ENCODE peak calls at places on chromosomes 6 and 20, in six cellular contexts. N, Q, K, Y, L and F are unnamed samples. For H3K4me1 and H3K27me3, the result is how much of the 10 kb centered on the place peaks cover.

GRCh38 chr20:44215125-44215524 is 4.6 kb upstream of the OSER1 start:
- DNase-seq in N (peak), K (peak), Q (peak), L (peak), Y (peak), F (peak)

GRCh38 chr6:50120300-50120699 is 70.6 kb upstream of the DEFB112 start:
- DNase-seq in Y (no peak), N (no peak), Q (no peak), K (no peak), L (no peak), F (no peak)

GRCh38 chr20:47125553-47126373 is 230.7 kb downstream of the ZMYND8 start:
- DNase-seq in L (no peak), K (no peak), Y (no peak), N (peak), Q (peak), F (no peak)

GRCh38 chr20:10671850-10672578 is 1.8 kb downstream of the JAG1 start:
- DNase-seq in L (peak), Q (peak), Y (peak), N (peak), K (peak), F (peak)

GRCh38 chr6:68638225-68638900 is 3.3 kb downstream of the ADGRB3 start:
- DNase-seq in Y (peak), K (no peak), N (peak), Q (peak), L (no peak), F (peak)

GRCh38 chr6:138257638-138258040 is 39.3 kb upstream of the PBOV1 start:
- DNase-seq in K (no peak), N (no peak), L (no peak), Y (no peak), Q (no peak), F (no peak)

GRCh38 chr20:31472395-31473330 is 2.3 kb downstream of the DEFB124 start:
- DNase-seq in Y (no peak), N (no peak), Q (peak), L (no peak), K (no peak), F (peak)

GRCh38 chr6:12343440-12344162 is 53.4 kb downstream of the EDN1 start:
- DNase-seq in N (no peak), Q (peak), L (no peak), K (no peak), Y (peak), F (no peak)

GRCh38 chr6:4906942-4907300 is 96.9 kb downstream of the RPP40 start:
- DNase-seq in K (no peak), Y (no peak), L (no peak), N (no peak), Q (no peak), F (no peak)

GRCh38 chr6:80003841-80004198 is 629 bp upstream of the TTK start:
- DNase-seq in L (no peak), Y (no peak), N (no peak), Q (no peak), K (peak), F (peak)

GRCh38 chr6:40996591-40997247 is 42.3 kb downstream of the UNC5CL start:
- DNase-seq in L (no peak), Y (peak), Q (peak), K (no peak), N (peak), F (no peak)

GRCh38 chr6:24848461-24848860 is 49.7 kb upstream of the ARMH2 start:
- DNase-seq in Y (no peak), Q (no peak), N (no peak), L (no peak), K (no peak), F (no peak)

GRCh38 chr6:156886409-156886808 is 109.2 kb downstream of the ARID1B start:
- DNase-seq in Y (no peak), L (no peak), K (no peak), Q (peak), N (no peak), F (peak)

GRCh38 chr6:42276008-42276890 is 58.6 kb upstream of the MRPS10 start:
- DNase-seq in Q (peak), L (no peak), N (no peak), Y (peak), K (no peak), F (peak)

GRCh38 chr20:59920944-59921343 is 12.5 kb downstream of the SYCP2 start:
- DNase-seq in Q (no peak), N (no peak), L (no peak), Y (no peak), K (no peak), F (no peak)

GRCh38 chr20:48339986-48340884 is 487.6 kb downstream of the PREX1 start:
- DNase-seq in L (no peak), N (no peak), Q (no peak), Y (no peak), K (no peak), F (no peak)

GRCh38 chr6:138293428-138293827 is 75.1 kb upstream of the PBOV1 start:
- DNase-seq in Y (no peak), N (no peak), L (no peak), K (no peak), Q (no peak), F (no peak)

GRCh38 chr6:134683783-134684765 is 265.8 kb downstream of the ALDH8A1 start:
- DNase-seq in Q (peak), Y (no peak), L (no peak), K (no peak), N (no peak), F (no peak)

GRCh38 chr20:50675671-50676376 is 15.5 kb downstream of the RIPOR3 start:
- DNase-seq in Y (no peak), N (no peak), L (no peak), Q (peak), K (no peak), F (peak)

GRCh38 chr20:38275815-38276550 is 15.4 kb upstream of the KIAA1755 start:
- DNase-seq in Q (peak), Y (no peak), N (no peak), K (no peak), L (peak), F (no peak)

GRCh38 chr20:19976595-19977372 is 40.4 kb upstream of the NAA20 start:
- DNase-seq in N (peak), K (peak), Q (peak), Y (peak), L (peak), F (peak)

GRCh38 chr20:31705598-31706597 is 16.8 kb downstream of the BCL2L1 start:
- DNase-seq in Q (no peak), Y (peak), L (no peak), K (no peak), N (no peak), F (no peak)

GRCh38 chr6:54493138-54493537 is 184.9 kb downstream of the TINAG start:
- DNase-seq in N (no peak), Q (peak), L (no peak), Y (no peak), K (no peak), F (no peak)

GRCh38 chr6:119547024-119547423 is 197.5 kb upstream of the MAN1A1 start:
- DNase-seq in L (no peak), K (no peak), N (no peak), Y (no peak), Q (no peak), F (no peak)

GRCh38 chr6:87277123-87277522 is 45.3 kb upstream of the SMIM8 start:
- DNase-seq in K (no peak), N (no peak), L (no peak), Q (peak), Y (no peak), F (no peak)

GRCh38 chr20:19924255-19924654 is 92.9 kb upstream of the NAA20 start:
- DNase-seq in Y (peak), L (no peak), N (no peak), Q (no peak), K (no peak), F (no peak)

GRCh38 chr6:159117031-159117430 is 52.2 kb upstream of the FNDC1 start:
- DNase-seq in K (no peak), L (no peak), Q (peak), Y (no peak), N (no peak), F (no peak)

GRCh38 chr6:22716721-22717120 is 147.4 kb downstream of the HDGFL1 start:
- DNase-seq in N (no peak), Y (peak), K (no peak), L (no peak), Q (no peak), F (no peak)

GRCh38 chr6:132401120-132401940 is at the start of gene MOXD1:
- DNase-seq in Y (peak), K (no peak), N (peak), L (no peak), Q (peak), F (peak)

GRCh38 chr6:133502451-133503259 is 261.5 kb downstream of the EYA4 start:
- DNase-seq in Q (peak), Y (peak), N (peak), L (peak), K (no peak), F (no peak)

GRCh38 chr20:50572922-50573777 is 63.0 kb downstream of the PTPN1 start:
- DNase-seq in Y (no peak), Q (peak), L (peak), N (no peak), K (no peak), F (peak)

GRCh38 chr6:80185492-80185891 is 79.0 kb downstream of the BCKDHB start:
- DNase-seq in N (no peak), Q (no peak), Y (no peak), K (no peak), L (no peak), F (no peak)

GRCh38 chr6:15444081-15444731 is 198.3 kb downstream of the JARID2 start:
- DNase-seq in Q (no peak), L (no peak), N (no peak), Y (no peak), K (no peak), F (no peak)

GRCh38 chr6:151196571-151196970 is 43.2 kb upstream of the AKAP12 start:
- DNase-seq in Q (peak), K (no peak), Y (no peak), L (no peak), N (no peak), F (no peak)

GRCh38 chr20:62929051-62929538 is 2.8 kb upstream of the DIDO1 start:
- DNase-seq in Q (peak), K (peak), Y (peak), L (peak), N (peak), F (peak)

GRCh38 chr20:62925420-62926228 is 681 bp downstream of the DIDO1 start:
- DNase-seq in Q (peak), K (no peak), N (peak), Y (peak), L (no peak), F (no peak)

GRCh38 chr20:62926229-62927127 is at the start of gene DIDO1:
- DNase-seq in N (peak), Q (peak), K (peak), L (peak), Y (peak), F (peak)

GRCh38 chr20:62927128-62927705 is 912 bp upstream of the DIDO1 start:
- DNase-seq in Q (no peak), K (no peak), Y (no peak), L (no peak), N (no peak), F (no peak)

GRCh38 chr20:62928246-62928939 is 2.1 kb upstream of the DIDO1 start:
- DNase-seq in Q (no peak), Y (no peak), K (peak), L (no peak), N (no peak), F (no peak)
- H3K4me1 ChIP-seq in Q (under half), Y (under half), K (half or more), L (under half), N (under half), F (under half)

GRCh38 chr20:63574156-63574828 is at the start of gene HELZ2:
- DNase-seq in Y (peak), K (peak), L (peak), Q (peak), N (peak), F (peak)

GRCh38 chr20:63572071-63572787 is 1.8 kb downstream of the HELZ2 start:
- DNase-seq in L (no peak), Q (no peak), K (no peak), N (no peak), Y (no peak), F (no peak)

GRCh38 chr20:63574829-63575720 is 1.0 kb upstream of the HELZ2 start:
- DNase-seq in Q (peak), K (no peak), Y (no peak), L (no peak), N (no peak), F (no peak)

GRCh38 chr20:63573739-63574131 is 304 bp downstream of the HELZ2 start:
- DNase-seq in N (no peak), Y (no peak), Q (no peak), K (no peak), L (no peak), F (no peak)

DNA sequence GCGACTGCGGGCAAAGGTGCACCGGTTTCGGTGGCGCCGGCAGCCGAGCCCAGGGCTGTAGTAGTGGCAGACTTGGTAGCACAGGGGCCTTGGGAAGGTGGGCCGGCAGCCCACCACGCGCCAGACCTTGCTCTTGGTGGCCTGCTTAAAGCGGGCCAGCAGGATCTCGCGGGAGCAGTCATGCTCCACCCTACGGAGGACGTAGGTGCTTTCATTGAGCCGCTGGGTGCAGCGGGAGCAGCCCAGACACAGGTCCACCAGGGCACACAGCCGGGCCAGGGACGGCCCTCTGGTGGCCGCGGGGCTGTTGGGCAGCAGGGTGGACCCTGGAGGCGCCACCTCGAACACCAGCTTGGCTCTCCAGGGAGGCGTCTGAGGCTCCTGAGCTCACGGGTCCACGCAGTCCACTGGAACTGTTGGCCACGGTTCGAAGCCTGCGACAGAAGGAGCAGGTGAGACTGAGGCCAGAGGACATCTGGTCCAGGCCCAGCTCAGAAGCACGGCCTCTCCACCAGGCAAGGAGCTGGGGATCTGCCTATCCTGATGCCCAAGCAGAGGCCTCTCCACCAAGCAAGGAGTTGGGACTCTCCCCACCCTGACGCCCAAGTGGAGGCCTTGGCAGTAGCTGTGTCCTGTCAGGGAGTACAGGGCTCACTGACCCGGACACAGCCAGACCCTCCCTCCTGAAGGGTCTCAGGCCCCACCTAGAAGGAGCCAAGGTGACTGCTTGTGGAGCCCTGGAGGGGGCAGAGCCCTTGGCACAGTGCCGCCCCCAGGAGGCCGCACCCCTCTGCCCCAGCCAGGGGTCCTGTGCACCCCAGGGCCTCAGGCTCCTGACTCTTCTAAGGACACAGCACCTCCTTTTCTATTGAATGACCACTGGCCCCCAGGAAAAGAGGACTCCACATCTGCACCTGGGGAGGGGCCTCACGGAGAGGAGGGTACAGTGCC is 976 bp downstream of the HELZ2 start:
- DNase-seq in N (peak), Q (no peak), L (no peak), Y (no peak), K (no peak), F (no peak)
- TF ChIP-seq CTCF in N (peak), Q (peak), L (no peak), Y (peak), K (no peak), F (peak)

DNA sequence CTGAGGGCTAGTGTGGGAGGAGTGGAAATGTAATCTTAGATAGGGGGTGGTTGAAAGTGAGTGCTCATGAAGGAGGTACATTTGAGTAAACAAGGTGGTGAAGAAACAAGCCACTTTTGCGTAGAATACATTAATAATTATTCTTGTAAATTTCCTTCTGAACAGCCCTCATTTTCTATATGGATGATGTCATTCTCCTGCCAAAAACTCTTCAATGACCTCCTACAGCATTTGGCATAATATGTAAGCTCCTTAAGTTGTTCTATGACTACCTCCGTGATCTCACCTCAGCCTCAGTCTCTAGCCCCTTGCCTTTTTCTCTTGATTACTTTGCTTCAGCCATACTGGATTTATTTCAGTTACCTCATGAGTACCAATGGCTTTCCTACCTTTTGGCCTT is 14.0 kb upstream of the SNAP91 start:
- DNase-seq in Q (no peak), Y (no peak), K (no peak), L (no peak), N (no peak), F (no peak)
- H3K27me3 ChIP-seq in Q (under half), Y (under half), K (under half), L (under half), N (under half), F (under half)

DNA sequence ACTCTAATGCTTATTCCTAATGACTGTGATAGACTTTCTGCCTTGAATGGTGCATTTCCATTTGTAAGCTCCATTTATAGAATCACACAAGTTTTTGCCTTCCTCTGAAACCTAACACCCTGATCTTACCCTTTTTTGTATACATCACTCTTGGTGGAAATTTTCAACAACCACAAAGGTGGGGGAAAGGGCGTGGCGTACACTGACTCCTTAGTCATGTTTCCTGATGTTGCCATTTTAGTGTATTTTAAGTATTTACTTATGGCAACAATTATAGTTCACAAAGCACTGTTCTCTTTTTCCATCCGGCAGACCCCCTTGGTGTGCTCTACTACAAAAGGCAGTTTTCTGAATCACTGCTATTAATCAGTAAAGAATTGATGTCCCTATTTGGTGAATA is 92.0 kb downstream of the ATXN1 start:
- DNase-seq in K (no peak), L (no peak), N (no peak), Y (no peak), Q (peak), F (no peak)
- H3K4me1 ChIP-seq in K (under half), L (under half), N (under half), Y (under half), Q (under half), F (under half)

DNA sequence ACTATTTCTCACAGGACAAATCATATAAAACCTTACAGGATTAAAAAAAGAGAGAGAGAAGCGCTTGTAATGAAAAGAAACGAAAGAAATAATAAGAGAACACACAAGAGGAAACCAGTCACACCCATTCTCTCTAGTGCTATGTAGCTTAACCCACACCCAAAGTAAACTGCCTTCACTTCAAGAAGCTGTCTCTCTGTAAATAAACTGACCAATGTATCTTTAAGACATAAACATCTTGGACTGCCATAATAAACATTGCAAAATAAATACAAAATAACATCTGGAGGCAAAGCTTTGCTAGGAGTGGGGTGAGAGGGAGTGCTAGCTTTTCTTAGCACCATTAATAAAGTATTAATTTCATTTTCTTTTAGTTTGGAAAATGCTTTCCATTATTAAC is 61.6 kb upstream of the RNF146 start:
- DNase-seq in Q (no peak), K (no peak), L (no peak), N (no peak), Y (no peak), F (no peak)
- TF ChIP-seq CTCF in Q (no peak), K (no peak), L (no peak), N (no peak), Y (no peak), F (no peak)

GRCh38 chr20:2805682-2806350 is 5.4 kb upstream of the CPXM1 start:
- DNase-seq in L (no peak), Y (no peak), N (no peak), K (no peak), Q (peak), F (no peak)
- H3K27me3 ChIP-seq in L (under half), Y (half or more), N (half or more), K (half or more), Q (half or more), F (half or more)

DNA sequence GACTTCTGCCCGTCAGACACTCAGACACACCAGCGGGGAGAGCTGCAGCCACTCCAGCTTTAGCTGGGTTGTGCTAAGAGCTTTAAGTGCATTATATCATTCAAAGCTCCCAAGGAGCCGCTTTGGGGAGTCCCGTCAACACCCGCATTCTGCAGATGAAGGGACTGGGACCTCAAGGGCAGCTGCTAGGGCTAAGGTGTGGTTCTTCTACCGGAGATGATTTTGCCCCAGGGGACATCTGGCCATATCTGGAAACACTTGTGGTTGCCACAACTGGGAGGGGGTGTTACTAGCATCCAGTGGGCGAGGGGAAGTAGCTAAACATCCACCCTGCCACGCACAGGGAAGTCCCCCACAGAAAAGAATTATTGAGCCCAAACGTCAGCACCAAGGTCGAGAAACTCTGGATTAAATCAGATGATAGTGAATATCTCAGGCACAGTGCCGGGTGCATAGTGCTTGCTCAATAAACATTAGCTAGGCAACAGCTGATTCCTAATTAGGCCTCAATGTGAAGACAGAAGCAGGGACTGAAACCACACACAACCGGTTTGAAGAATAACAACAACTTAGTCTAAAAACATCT is 29.6 kb downstream of the PMEPA1 start:
- DNase-seq in Q (no peak), L (no peak), Y (no peak), K (no peak), N (no peak), F (no peak)
- H3K4me1 ChIP-seq in Q (under half), L (half or more), Y (under half), K (under half), N (under half), F (under half)

GRCh38 chr6:165664553-165665383 is 1.7 kb upstream of the PDE10A start:
- DNase-seq in Q (peak), Y (no peak), N (peak), L (no peak), K (no peak), F (no peak)
- TF ChIP-seq CTCF in Q (peak), Y (peak), N (peak), L (no peak), K (no peak), F (no peak)